ENCODE peak calls at places on chromosome 22, in five cellular contexts. E is bronchial epithelial cell, I is mammary epithelial cell, A is GM23338, G is GM10248. X is an unnamed sample.

GRCh38 chr22:18118345-18118915 is 7.8 kb downstream of the TUBA8 start:
- DNase-seq in E (no peak), I (no peak), A (no peak), G (no peak), X (no peak)

GRCh38 chr22:26777402-26777801 is 120.0 kb downstream of the MIAT start:
- DNase-seq in E (no peak), I (no peak), A (peak; percentile 93), G (no peak), X (no peak)

GRCh38 chr22:29152045-29152380 is 53.7 kb upstream of the EMID1 start:
- DNase-seq in E (no peak), I (no peak), A (peak; percentile 64), G (no peak), X (no peak)

GRCh38 chr22:29476116-29476515 is 3.9 kb upstream of the NEFH start:
- DNase-seq in E (no peak), I (no peak), A (peak; percentile 28), G (no peak), X (no peak)

GRCh38 chr22:22872722-22873708 is 14.6 kb upstream of the IGLL5 start:
- DNase-seq in E (no peak), I (no peak), A (no peak), G (no peak), X (no peak)

GRCh38 chr22:47740109-47740805 is 977.8 kb downstream of the TBC1D22A start:
- DNase-seq in E (no peak), I (no peak), A (no peak), G (no peak), X (no peak)

GRCh38 chr22:28116261-28116673 is 197.2 kb upstream of the PITPNB start:
- DNase-seq in E (peak; percentile 97), I (peak; percentile 92), A (peak; percentile 27), G (no peak), X (no peak)

GRCh38 chr22:39681038-39681861 is 110.7 kb downstream of the CACNA1I start:
- DNase-seq in E (no peak), I (no peak), A (no peak), G (no peak), X (no peak)

GRCh38 chr22:28967969-28968368 is 84.6 kb downstream of the ZNRF3 start:
- DNase-seq in E (no peak), I (no peak), A (no peak), G (no peak), X (no peak)

GRCh38 chr22:35442471-35442870 is 42.5 kb downstream of the MCM5 start:
- DNase-seq in E (no peak), I (no peak), A (no peak), G (no peak), X (no peak)

GRCh38 chr22:19044381-19044780 is 77.8 kb downstream of the DGCR2 start:
- DNase-seq in E (no peak), I (no peak), A (no peak), G (no peak), X (no peak)

GRCh38 chr22:17213976-17214375 is 5.3 kb downstream of the ADA2 start:
- DNase-seq in E (no peak), I (no peak), A (peak; percentile 79), G (no peak), X (no peak)

GRCh38 chr22:29394931-29395581 is 6.7 kb upstream of the AP1B1 start:
- DNase-seq in E (peak; percentile 60), I (peak; percentile 57), A (peak; percentile 93), G (peak; percentile 81), X (peak; percentile 44)

GRCh38 chr22:48574776-48575566 is 1252.7 kb downstream of the BRD1 start:
- DNase-seq in E (no peak), I (peak; percentile 7), A (peak; percentile 66), G (no peak), X (peak; percentile 84)

GRCh38 chr22:38955250-38955775 is 2.1 kb upstream of the APOBEC3A start:
- DNase-seq in E (no peak), I (no peak), A (no peak), G (no peak), X (no peak)

GRCh38 chr22:39220897-39221850 is 23.6 kb downstream of the PDGFB start:
- DNase-seq in E (peak; percentile 90), I (peak; percentile 66), A (no peak), G (no peak), X (no peak)

GRCh38 chr22:39469681-39470461 is 13.1 kb downstream of the MGAT3 start:
- DNase-seq in E (no peak), I (no peak), A (no peak), G (no peak), X (no peak)

GRCh38 chr22:29256606-29257325 is 11.0 kb downstream of the RHBDD3 start:
- DNase-seq in E (no peak), I (no peak), A (no peak), G (no peak), X (no peak)

GRCh38 chr22:29890760-29891159 is 7.8 kb downstream of the MTMR3 start:
- DNase-seq in E (no peak), I (no peak), A (no peak), G (no peak), X (no peak)

GRCh38 chr22:31753005-31753633 is 700 bp upstream of the DEPDC5 start:
- DNase-seq in E (peak; percentile 65), I (no peak), A (peak; percentile 88), G (peak; percentile 30), X (peak; percentile 61)

GRCh38 chr22:19400881-19401280 is 30.7 kb downstream of the HIRA start:
- DNase-seq in E (no peak), I (no peak), A (no peak), G (no peak), X (no peak)

GRCh38 chr22:18113680-18114394 is 3.2 kb downstream of the TUBA8 start:
- DNase-seq in E (no peak), I (no peak), A (peak; percentile 19), G (no peak), X (no peak)

GRCh38 chr22:48581206-48581766 is 1246.4 kb downstream of the BRD1 start:
- DNase-seq in E (no peak), I (no peak), A (no peak), G (no peak), X (no peak)

GRCh38 chr22:48104786-48105185 is 1342.3 kb downstream of the TBC1D22A start:
- DNase-seq in E (no peak), I (no peak), A (no peak), G (no peak), X (no peak)

GRCh38 chr22:35526333-35526979 is 14.2 kb upstream of the RASD2 start:
- DNase-seq in E (no peak), I (no peak), A (no peak), G (no peak), X (no peak)

GRCh38 chr22:44335066-44335839 is 22.5 kb upstream of the SHISAL1 start:
- DNase-seq in E (no peak), I (no peak), A (no peak), G (no peak), X (no peak)

GRCh38 chr22:39144101-39144815 is 8.2 kb downstream of the CBX7 start:
- DNase-seq in E (peak; percentile 12), I (peak; percentile 59), A (peak; percentile 65), G (peak; percentile 77), X (no peak)

GRCh38 chr22:33789690-33790253 is 130.5 kb downstream of the LARGE1 start:
- DNase-seq in E (no peak), I (no peak), A (no peak), G (no peak), X (no peak)

GRCh38 chr22:43060213-43060612 is 29.0 kb downstream of the TTLL1 start:
- DNase-seq in E (peak; percentile 10), I (no peak), A (peak; percentile 80), G (peak; percentile 52), X (peak; percentile 44)
- TF ChIP-seq CTCF in E (peak; percentile 72), I (peak; percentile 64), A (peak; percentile 96), G (peak; percentile 49), X (peak; percentile 68)

DNA sequence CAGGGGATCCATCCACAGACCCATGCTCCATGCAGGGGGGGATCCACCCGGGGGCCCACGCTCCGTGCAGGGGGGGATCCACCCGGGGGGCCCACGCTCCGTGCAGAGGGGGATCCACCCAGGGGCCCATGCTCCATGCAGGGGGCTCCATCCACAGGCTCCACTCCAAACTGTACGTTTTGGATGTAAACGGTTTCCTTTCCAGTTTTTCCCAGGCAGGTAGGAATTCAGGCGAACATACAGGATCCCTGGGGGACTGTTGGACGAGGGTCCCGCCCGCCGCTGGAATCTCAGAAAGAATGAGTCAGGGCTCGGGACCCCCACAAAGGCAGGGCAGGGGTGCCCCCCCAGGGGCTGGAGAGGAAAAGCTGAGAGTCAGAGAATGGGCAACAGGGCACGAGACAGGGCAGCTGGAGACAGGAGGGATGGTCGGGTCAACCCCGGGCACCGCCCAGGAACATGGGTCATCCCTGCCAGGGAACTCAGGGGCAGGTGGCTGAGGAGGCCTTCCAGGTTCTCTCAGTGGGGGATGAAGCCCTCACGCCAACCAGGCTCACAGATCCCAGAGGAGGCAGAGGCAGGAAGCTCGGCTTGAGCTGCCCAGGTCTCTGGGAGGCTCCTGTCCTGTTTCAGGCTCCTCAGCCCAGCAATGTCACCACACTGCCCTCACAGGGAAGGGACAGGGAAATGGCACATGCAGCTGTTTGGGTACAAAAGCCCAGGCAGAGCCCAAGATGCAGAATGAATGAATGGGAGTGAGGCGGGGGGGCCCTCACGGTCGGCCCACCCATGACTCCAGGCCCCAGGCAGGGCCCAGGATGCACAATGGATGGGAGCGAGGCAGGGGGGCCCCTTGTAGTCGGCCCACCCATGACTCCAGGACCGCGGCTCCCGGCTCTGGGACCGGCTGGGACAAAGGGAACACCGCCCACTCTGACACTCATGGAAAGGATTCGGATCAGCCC is 200.2 kb downstream of the BRD1 start:
- DNase-seq in E (no peak), I (no peak), A (no peak), G (no peak), X (no peak)
- TF ChIP-seq CTCF in E (no peak), I (no peak), A (no peak), G (no peak), X (no peak)

DNA sequence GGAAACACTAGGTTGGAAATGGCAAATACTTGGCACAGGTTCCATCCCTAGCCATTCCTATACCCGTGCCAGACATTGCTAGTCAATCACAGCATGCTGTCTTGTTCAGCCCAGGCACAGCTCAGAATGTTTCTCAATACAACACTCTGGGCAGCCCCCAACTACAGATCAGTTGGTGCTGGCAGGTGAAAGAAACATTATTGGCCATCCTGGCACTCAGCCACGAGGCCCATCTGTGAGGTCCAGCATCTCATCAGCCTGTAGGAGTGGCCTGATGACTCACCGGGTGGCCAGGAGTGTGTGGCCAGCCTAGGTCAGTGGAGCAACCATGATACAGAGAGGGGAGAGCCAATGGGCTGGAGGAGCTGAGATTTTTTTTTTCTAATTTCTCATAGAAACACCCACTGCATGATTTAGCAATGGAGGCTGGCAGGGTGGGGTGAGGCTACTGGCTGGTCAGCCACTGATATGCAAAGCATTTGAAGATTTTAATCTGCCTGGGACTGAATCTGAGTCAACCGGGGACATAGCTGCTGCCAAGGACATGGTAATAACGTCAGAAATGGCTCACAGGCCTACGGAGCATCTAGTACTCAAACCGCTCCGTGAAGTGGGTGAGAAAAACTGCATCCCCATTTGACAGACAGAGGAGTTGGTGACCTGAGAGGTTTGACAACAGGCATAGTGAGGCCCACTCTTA is 5.4 kb downstream of the MYO18B start:
- DNase-seq in E (peak; percentile 20), I (peak; percentile 93), A (no peak), G (no peak), X (no peak)
- TF ChIP-seq CTCF in E (no peak), I (no peak), A (no peak), G (no peak), X (no peak)

GRCh38 chr22:37692627-37693285 is 4.1 kb upstream of the TRIOBP start:
- DNase-seq in E (no peak), I (no peak), A (no peak), G (no peak), X (no peak)

GRCh38 chr22:37701121-37701786 is 4.4 kb downstream of the TRIOBP start:
- DNase-seq in E (no peak), I (no peak), A (no peak), G (no peak), X (no peak)

GRCh38 chr22:37697540-37697835 is 640 bp downstream of the TRIOBP start:
- DNase-seq in E (no peak), I (no peak), A (no peak), G (no peak), X (no peak)

GRCh38 chr22:37690901-37691504 is 4.9 kb downstream of the NOL12 start:
- DNase-seq in E (peak; percentile 89), I (peak; percentile 90), A (no peak), G (no peak), X (no peak)

GRCh38 chr22:37696657-37697539 is at the start of gene TRIOBP:
- DNase-seq in E (peak; percentile 93), I (peak; percentile 68), A (peak; percentile 100), G (peak; percentile 86), X (peak; percentile 97)
- TF ChIP-seq CTCF in E (peak; percentile 53), I (peak; percentile 46), A (peak; percentile 61), G (peak; percentile 38), X (peak; percentile 72)

X was measured in progenitor cell of endocrine pancreas.